ENCODE peak calls at places on chromosomes 12 and 14, in four cellular contexts. One of them, this sample, is unnamed.
A peak's percentile ranks its signal among the peaks of the same experiment; 100 is the strongest.

GRCh38 chr12:58086930-58087329 is 145.6 kb downstream of the ATP23 start:
- DNase-seq in foreskin keratinocyte: no peak
- DNase-seq in CD4-positive, alpha-beta T cell: no peak
- DNase-seq in H9: no peak
- DNase-seq in this sample: no peak

GRCh38 chr14:63759454-63759853 is 31.6 kb upstream of the SGPP1 start:
- DNase-seq in CD4-positive, alpha-beta T cell: no peak
- DNase-seq in H9: no peak
- DNase-seq in foreskin keratinocyte: no peak
- DNase-seq in this sample: no peak

GRCh38 chr12:13373131-13373530 is 176.6 kb downstream of the EMP1 start:
- DNase-seq in CD4-positive, alpha-beta T cell: no peak
- DNase-seq in H9: peak; percentile 6
- DNase-seq in foreskin keratinocyte: no peak
- DNase-seq in this sample: no peak

GRCh38 chr14:66045572-66046021 is 440.6 kb upstream of the CCDC196 start:
- DNase-seq in foreskin keratinocyte: peak; percentile 18
- DNase-seq in H9: no peak
- DNase-seq in CD4-positive, alpha-beta T cell: no peak
- DNase-seq in this sample: no peak

GRCh38 chr14:35052637-35053036 is 6.6 kb downstream of the FAM177A1 start:
- DNase-seq in H9: no peak
- DNase-seq in foreskin keratinocyte: no peak
- DNase-seq in CD4-positive, alpha-beta T cell: no peak
- DNase-seq in this sample: no peak

GRCh38 chr12:123097521-123098084 is 53.3 kb downstream of the PITPNM2 start:
- DNase-seq in foreskin keratinocyte: no peak
- DNase-seq in CD4-positive, alpha-beta T cell: no peak
- DNase-seq in H9: no peak
- DNase-seq in this sample: no peak

GRCh38 chr12:129202109-129202814 is 349.0 kb downstream of the GLT1D1 start:
- DNase-seq in foreskin keratinocyte: no peak
- DNase-seq in H9: no peak
- DNase-seq in CD4-positive, alpha-beta T cell: no peak
- DNase-seq in this sample: no peak

GRCh38 chr12:3161861-3162260 is 84.7 kb downstream of the TSPAN9 start:
- DNase-seq in foreskin keratinocyte: peak; percentile 50
- DNase-seq in CD4-positive, alpha-beta T cell: no peak
- DNase-seq in H9: no peak
- DNase-seq in this sample: no peak

GRCh38 chr12:25997401-25997973 is 39.0 kb downstream of the RASSF8 start:
- DNase-seq in H9: no peak
- DNase-seq in CD4-positive, alpha-beta T cell: no peak
- DNase-seq in foreskin keratinocyte: peak; percentile 82
- DNase-seq in this sample: peak; percentile 30

GRCh38 chr14:104239866-104240301 is 101.5 kb downstream of the KIF26A start:
- DNase-seq in CD4-positive, alpha-beta T cell: no peak
- DNase-seq in H9: peak; percentile 26
- DNase-seq in foreskin keratinocyte: no peak
- DNase-seq in this sample: no peak

GRCh38 chr12:53825246-53826081 is 73.7 kb upstream of the CISTR start:
- DNase-seq in CD4-positive, alpha-beta T cell: no peak
- DNase-seq in H9: no peak
- DNase-seq in foreskin keratinocyte: no peak
- DNase-seq in this sample: peak; percentile 80

GRCh38 chr12:78038541-78038940 is 207.8 kb downstream of the NAV3 start:
- DNase-seq in foreskin keratinocyte: no peak
- DNase-seq in H9: no peak
- DNase-seq in CD4-positive, alpha-beta T cell: no peak
- DNase-seq in this sample: no peak

GRCh38 chr12:50075808-50076170 is 9.4 kb upstream of the SMARCD1 start:
- DNase-seq in CD4-positive, alpha-beta T cell: no peak
- DNase-seq in foreskin keratinocyte: no peak
- DNase-seq in H9: no peak
- DNase-seq in this sample: no peak

GRCh38 chr12:122203968-122204828 is 689 bp downstream of the B3GNT4 start:
- DNase-seq in H9: no peak
- DNase-seq in CD4-positive, alpha-beta T cell: no peak
- DNase-seq in foreskin keratinocyte: no peak
- DNase-seq in this sample: no peak

GRCh38 chr14:105495101-105495989 is 4.3 kb downstream of the TEDC1 start:
- DNase-seq in H9: peak; percentile 18
- DNase-seq in foreskin keratinocyte: no peak
- DNase-seq in CD4-positive, alpha-beta T cell: no peak
- DNase-seq in this sample: no peak

GRCh38 chr14:75267141-75267601 is 11.5 kb upstream of the FOS start:
- DNase-seq in H9: no peak
- DNase-seq in foreskin keratinocyte: no peak
- DNase-seq in CD4-positive, alpha-beta T cell: no peak
- DNase-seq in this sample: no peak

GRCh38 chr12:22781339-22781738 is 156.4 kb downstream of the ETNK1 start:
- DNase-seq in CD4-positive, alpha-beta T cell: no peak
- DNase-seq in H9: no peak
- DNase-seq in foreskin keratinocyte: no peak
- DNase-seq in this sample: no peak

GRCh38 chr12:25715147-25715546 is 162.1 kb upstream of the LMNTD1 start:
- DNase-seq in H9: no peak
- DNase-seq in CD4-positive, alpha-beta T cell: no peak
- DNase-seq in foreskin keratinocyte: no peak
- DNase-seq in this sample: no peak

GRCh38 chr14:24372701-24373416 is 4.9 kb downstream of the NFATC4 start:
- DNase-seq in H9: no peak
- DNase-seq in CD4-positive, alpha-beta T cell: no peak
- DNase-seq in foreskin keratinocyte: no peak
- DNase-seq in this sample: no peak

GRCh38 chr12:76792828-76793227 is 28.9 kb downstream of the ZDHHC17 start:
- DNase-seq in H9: no peak
- DNase-seq in foreskin keratinocyte: no peak
- DNase-seq in CD4-positive, alpha-beta T cell: no peak
- DNase-seq in this sample: no peak

GRCh38 chr12:76789335-76790050 is 25.6 kb downstream of the ZDHHC17 start:
- DNase-seq in CD4-positive, alpha-beta T cell: no peak
- DNase-seq in foreskin keratinocyte: no peak
- DNase-seq in H9: no peak
- DNase-seq in this sample: no peak

GRCh38 chr12:76787689-76788088 is 23.8 kb downstream of the ZDHHC17 start:
- DNase-seq in H9: no peak
- DNase-seq in foreskin keratinocyte: no peak
- DNase-seq in CD4-positive, alpha-beta T cell: no peak
- DNase-seq in this sample: no peak

GRCh38 chr12:76786986-76787385 is 23.1 kb downstream of the ZDHHC17 start:
- DNase-seq in CD4-positive, alpha-beta T cell: no peak
- DNase-seq in foreskin keratinocyte: no peak
- DNase-seq in H9: no peak
- DNase-seq in this sample: no peak

GRCh38 chr12:76790564-76791552 is 26.9 kb downstream of the ZDHHC17 start:
- DNase-seq in CD4-positive, alpha-beta T cell: no peak
- DNase-seq in foreskin keratinocyte: no peak
- DNase-seq in H9: no peak
- DNase-seq in this sample: peak; percentile 38
- TF ChIP-seq CTCF in CD4-positive, alpha-beta T cell: peak; percentile 87
- TF ChIP-seq CTCF in foreskin keratinocyte: peak; percentile 81
- TF ChIP-seq CTCF in H9: peak; percentile 80
- TF ChIP-seq CTCF in this sample: peak; percentile 64

DNA sequence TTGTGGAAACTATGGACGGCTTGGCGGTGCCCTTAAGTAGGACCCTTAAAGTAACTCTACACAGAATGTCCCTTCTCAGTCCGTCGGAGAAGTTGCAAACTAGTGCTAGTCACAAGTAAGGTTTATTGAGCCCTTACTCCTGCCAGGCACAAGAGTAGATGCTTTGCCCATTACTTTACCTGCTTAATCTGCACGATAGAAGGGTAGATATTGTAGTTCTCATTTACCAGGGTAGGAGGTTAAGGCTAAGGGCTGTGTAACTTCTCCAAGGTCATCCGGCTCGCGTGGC is 500 bp upstream of the ARMH4 start:
- DNase-seq in H9: no peak
- DNase-seq in CD4-positive, alpha-beta T cell: no peak
- DNase-seq in foreskin keratinocyte: no peak
- DNase-seq in this sample: no peak
- H3K27ac ChIP-seq in H9: no peak overlapping the region
- H3K27ac ChIP-seq in CD4-positive, alpha-beta T cell: no peak overlapping the region
- H3K27ac ChIP-seq in foreskin keratinocyte: no peak overlapping the region
- H3K27ac ChIP-seq in this sample: no peak overlapping the region

DNA sequence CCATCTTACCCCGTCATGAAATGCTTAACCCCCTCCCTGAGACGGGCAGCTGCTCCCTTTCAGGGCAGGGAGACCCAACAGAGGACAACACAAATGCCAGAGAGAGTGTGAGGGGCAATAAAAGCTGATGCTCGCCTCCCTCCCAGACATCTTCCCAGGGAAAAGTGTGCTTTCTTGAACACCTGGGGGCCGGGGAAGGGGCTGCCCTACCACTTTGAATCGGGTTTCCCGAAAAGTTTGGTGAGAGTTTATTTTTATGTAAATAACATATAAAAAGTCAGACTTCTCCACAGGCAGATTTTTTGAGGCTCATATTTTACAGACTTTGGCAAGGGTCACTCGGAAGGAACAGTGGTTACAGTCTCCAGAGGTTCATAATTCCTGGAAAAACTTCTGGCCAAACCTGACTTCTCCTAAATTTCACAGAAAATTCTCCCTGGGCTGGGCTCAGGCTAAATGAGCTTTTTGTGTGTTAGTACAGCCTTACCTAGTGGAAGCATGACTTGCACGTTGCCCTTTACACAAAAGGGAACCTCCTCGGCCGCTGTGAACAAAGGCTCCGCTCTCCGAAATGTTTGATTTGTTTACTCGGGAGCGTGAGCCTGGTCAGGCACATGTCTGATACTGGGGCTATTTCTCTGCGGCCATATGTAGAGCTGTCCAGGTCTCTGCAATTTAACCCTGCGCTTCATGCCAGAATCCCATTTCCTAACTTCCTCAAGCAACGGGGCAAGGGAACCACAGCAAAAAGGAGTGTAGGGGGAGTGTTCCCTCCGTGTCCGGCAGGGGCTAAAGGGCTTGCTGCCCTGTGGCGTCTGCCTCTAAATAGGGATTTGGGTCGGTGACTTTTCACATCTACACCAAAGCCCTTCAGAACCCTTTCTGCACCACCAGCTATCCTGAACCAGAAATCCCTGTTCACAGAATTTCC is 3.4 kb downstream of the RTL1 start:
- DNase-seq in CD4-positive, alpha-beta T cell: no peak
- DNase-seq in H9: peak; percentile 51
- DNase-seq in foreskin keratinocyte: no peak
- DNase-seq in this sample: no peak
- TF ChIP-seq CTCF in CD4-positive, alpha-beta T cell: no peak
- TF ChIP-seq CTCF in H9: no peak
- TF ChIP-seq CTCF in foreskin keratinocyte: no peak
- TF ChIP-seq CTCF in this sample: no peak

DNA sequence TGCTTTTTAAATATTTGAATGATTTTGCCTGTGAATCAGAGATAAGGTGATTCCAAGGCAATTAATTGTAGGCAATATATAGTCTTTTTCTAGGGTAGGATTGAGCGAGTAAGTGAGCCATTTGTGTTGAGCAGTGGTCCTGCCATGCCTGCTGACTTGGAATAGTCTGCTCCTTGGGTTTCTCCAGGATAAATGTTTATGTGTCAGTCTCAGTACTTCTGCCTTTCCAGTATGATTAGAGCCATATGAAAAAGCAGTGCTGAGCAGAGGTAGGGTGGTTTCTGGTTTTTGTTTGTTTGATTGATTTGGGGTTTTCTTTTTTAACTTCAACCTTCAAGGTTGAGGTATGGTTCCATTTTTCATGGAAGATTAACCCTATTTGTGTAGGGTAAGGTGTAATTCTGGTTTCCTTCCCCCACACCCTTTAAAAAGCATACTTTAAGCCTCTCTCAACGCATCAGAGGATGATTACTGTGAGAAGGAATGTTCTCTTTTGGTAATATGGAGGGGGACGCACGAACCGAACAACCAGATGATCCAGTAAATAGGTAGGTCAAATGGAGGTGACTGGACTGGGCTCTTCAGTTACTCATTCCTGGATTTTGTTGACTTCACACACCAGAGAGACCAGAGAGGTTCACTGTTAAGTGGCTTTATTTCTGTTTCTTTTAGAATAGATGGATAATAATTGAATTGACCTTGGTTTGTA is 22.7 kb downstream of the FRMD6 start:
- DNase-seq in H9: no peak
- DNase-seq in foreskin keratinocyte: peak; percentile 86
- DNase-seq in CD4-positive, alpha-beta T cell: no peak
- DNase-seq in this sample: peak; percentile 75
- H3K27ac ChIP-seq in H9: no peak overlapping the region
- H3K27ac ChIP-seq in foreskin keratinocyte: peak overlapping the region; percentile 64
- H3K27ac ChIP-seq in CD4-positive, alpha-beta T cell: no peak overlapping the region
- H3K27ac ChIP-seq in this sample: no peak overlapping the region

DNA sequence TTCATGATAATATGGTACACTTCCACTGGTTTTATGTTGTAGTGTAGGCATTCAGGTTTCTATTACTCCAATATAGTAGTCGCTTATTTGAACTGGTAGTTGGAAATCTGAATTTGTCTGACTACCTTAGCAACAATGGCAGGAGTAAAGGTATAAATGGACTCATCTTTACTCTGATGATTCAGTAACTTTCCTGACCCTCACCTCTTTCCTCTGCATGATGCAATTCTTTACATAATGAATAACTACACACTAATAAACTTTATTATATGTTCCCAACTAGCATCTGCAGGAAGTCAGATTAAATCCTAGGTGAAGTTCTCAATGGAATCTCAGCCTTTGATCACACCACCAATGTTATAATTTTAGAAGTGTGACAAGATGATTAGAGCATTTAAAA is 70.5 kb upstream of the ATP2B1 start:
- DNase-seq in foreskin keratinocyte: no peak
- DNase-seq in H9: no peak
- DNase-seq in CD4-positive, alpha-beta T cell: no peak
- DNase-seq in this sample: peak; percentile 36
- TF ChIP-seq CTCF in foreskin keratinocyte: no peak
- TF ChIP-seq CTCF in H9: no peak
- TF ChIP-seq CTCF in CD4-positive, alpha-beta T cell: no peak
- TF ChIP-seq CTCF in this sample: no peak